ENCODE peak calls at places on chromosomes 7 and 10, in six cellular contexts. N, Q, K, C, A and F are unnamed samples.

GRCh38 chr10:120729508-120729907 is 121.7 kb upstream of the WDR11 start:
- DNase-seq in N (no peak), A (no peak), K (no peak), Q (no peak), C (no peak), F (no peak)

GRCh38 chr7:149005427-149006344 is 22.6 kb downstream of the PDIA4 start:
- DNase-seq in N (peak; percentile 82), C (peak; percentile 93), A (peak; percentile 69), Q (peak; percentile 86), K (no peak), F (no peak)

GRCh38 chr10:13823046-13823711 is 236.4 kb downstream of the PRPF18 start:
- DNase-seq in Q (no peak), K (no peak), N (no peak), C (no peak), A (no peak), F (no peak)

GRCh38 chr7:113918946-113919345 is at the start of gene PPP1R3A:
- DNase-seq in Q (no peak), N (no peak), A (no peak), K (no peak), C (peak; percentile 32), F (no peak)

GRCh38 chr10:132738454-132739224 is 47.3 kb downstream of the NKX6-2 start:
- DNase-seq in A (no peak), Q (no peak), N (no peak), K (no peak), C (peak; percentile 57), F (no peak)

GRCh38 chr10:104472505-104472904 is 118.9 kb downstream of the CFAP58 start:
- DNase-seq in Q (no peak), K (no peak), A (peak; percentile 65), C (no peak), N (no peak), F (no peak)

GRCh38 chr7:88200793-88201192 is 19.0 kb downstream of the SRI start:
- DNase-seq in N (no peak), A (no peak), K (no peak), C (no peak), Q (no peak), F (no peak)

GRCh38 chr7:149772236-149772820 is 1.1 kb downstream of the ZNF467 start:
- DNase-seq in N (no peak), Q (no peak), A (no peak), C (peak; percentile 74), K (no peak), F (no peak)

GRCh38 chr10:23525406-23525805 is 86.5 kb downstream of the OTUD1 start:
- DNase-seq in A (peak; percentile 46), K (no peak), N (no peak), Q (peak; percentile 11), C (peak; percentile 27), F (no peak)